ENCODE peak calls at places on chromosome 7, in six cellular contexts. O, S, J, K, N and I are unnamed samples.

GRCh38 chr7:81484266-81484665 is 285.6 kb downstream of the HGF start:
- DNase-seq in N (peak), J (no peak), K (no peak), O (no peak), S (peak), I (no peak)

GRCh38 chr7:50262916-50263690 is 41.4 kb upstream of the IKZF1 start:
- DNase-seq in K (no peak), O (no peak), J (no peak), N (no peak), S (no peak), I (peak)

GRCh38 chr7:47943676-47944474 is 4.4 kb downstream of the PKD1L1 start:
- DNase-seq in N (no peak), O (no peak), S (no peak), J (no peak), K (no peak), I (no peak)

GRCh38 chr7:138900040-138900828 is 81.0 kb downstream of the KIAA1549 start:
- DNase-seq in S (no peak), N (no peak), K (no peak), O (no peak), J (no peak), I (no peak)

GRCh38 chr7:139153832-139154231 is 44.3 kb upstream of the ZC3HAV1 start:
- DNase-seq in O (no peak), K (no peak), J (no peak), S (peak), N (no peak), I (no peak)

GRCh38 chr7:27174077-27175004 is at the start of gene HOXA10:
- DNase-seq in O (no peak), K (peak), N (no peak), S (no peak), J (peak), I (no peak)

GRCh38 chr7:149456770-149457421 is 4.0 kb downstream of the ZNF777 start:
- DNase-seq in S (peak), J (no peak), K (no peak), O (no peak), N (peak), I (no peak)

GRCh38 chr7:12951397-12951801 is 264.0 kb downstream of the ARL4A start:
- DNase-seq in N (no peak), O (no peak), K (no peak), S (peak), J (no peak), I (no peak)

GRCh38 chr7:140732436-140732835 is 35.9 kb downstream of the NDUFB2 start:
- DNase-seq in J (no peak), S (no peak), O (no peak), N (no peak), K (no peak), I (no peak)

GRCh38 chr7:13841284-13841683 is 148.2 kb downstream of the ETV1 start:
- DNase-seq in K (no peak), N (no peak), O (no peak), S (no peak), J (no peak), I (no peak)

GRCh38 chr7:30920021-30920583 is 8.4 kb downstream of the AQP1 start:
- DNase-seq in J (no peak), S (peak), N (no peak), O (no peak), K (no peak), I (no peak)

GRCh38 chr7:24346129-24346528 is 62.1 kb downstream of the NPY start:
- DNase-seq in K (no peak), J (no peak), N (no peak), O (no peak), S (no peak), I (no peak)

GRCh38 chr7:2043316-2044039 is 189.3 kb downstream of the MAD1L1 start:
- DNase-seq in O (no peak), S (no peak), K (no peak), N (no peak), J (no peak), I (no peak)

GRCh38 chr7:138668946-138669345 is 32.2 kb downstream of the SVOPL start:
- DNase-seq in K (no peak), S (no peak), O (no peak), N (no peak), J (no peak), I (no peak)